ENCODE peak calls at places on chromosomes 16 and 17, in five cellular contexts. T is NCI-H1436 treated with DMSO at 0.1 percent for 48 hours, P is epithelial cell of esophagus, G is hepatic stellate cell, F is AG10803. H is an unnamed sample.

GRCh38 chr17:19867094-19867653 is 562 bp downstream of the ULK2 start:
- DNase-seq in T (peak), P (peak), G (peak), F (peak), H (peak)

GRCh38 chr16:2675714-2676113 is 6.6 kb upstream of the KCTD5 start:
- DNase-seq in T (no peak), P (peak), G (no peak), F (no peak), H (no peak)

GRCh38 chr16:49737541-49737940 is 118.4 kb downstream of the ZNF423 start:
- DNase-seq in T (no peak), P (no peak), G (no peak), F (no peak), H (no peak)

GRCh38 chr16:554640-555413 is 5.4 kb upstream of the PRR35 start:
- DNase-seq in T (no peak), P (peak), G (no peak), F (peak), H (peak)

GRCh38 chr17:63564562-63564961 is 14.3 kb downstream of the DCAF7 start:
- DNase-seq in T (no peak), P (no peak), G (no peak), F (no peak), H (no peak)

GRCh38 chr16:2008009-2008526 is 1.6 kb downstream of the ZNF598 start:
- DNase-seq in T (no peak), P (peak), G (no peak), F (peak), H (peak)

GRCh38 chr17:57523926-57524634 is 221.0 kb downstream of the CCDC182 start:
- DNase-seq in T (no peak), P (peak), G (peak), F (peak), H (peak)

GRCh38 chr17:69445132-69445531 is 30.6 kb downstream of the MAP2K6 start:
- DNase-seq in T (no peak), P (no peak), G (no peak), F (no peak), H (no peak)

GRCh38 chr17:80729016-80729415 is 184.4 kb downstream of the RPTOR start:
- DNase-seq in T (no peak), P (no peak), G (no peak), F (no peak), H (no peak)

GRCh38 chr16:2079991-2080390 is 32.2 kb downstream of the TSC2 start:
- DNase-seq in T (no peak), P (no peak), G (no peak), F (no peak), H (no peak)

GRCh38 chr17:72462814-72463213 is 342.0 kb downstream of the SOX9 start:
- DNase-seq in T (no peak), P (peak), G (no peak), F (no peak), H (peak)

GRCh38 chr17:1907818-1908698 is 78.3 kb downstream of the RPA1 start:
- DNase-seq in T (no peak), P (peak), G (peak), F (peak), H (peak)

GRCh38 chr17:75811174-75811573 is 26.6 kb downstream of the UNK start:
- DNase-seq in T (no peak), P (no peak), G (no peak), F (no peak), H (no peak)

GRCh38 chr17:12288007-12288406 is 267.3 kb downstream of the MAP2K4 start:
- DNase-seq in T (no peak), P (no peak), G (no peak), F (no peak), H (no peak)

GRCh38 chr17:68293490-68294195 is 2.3 kb downstream of the ARSG start:
- DNase-seq in T (no peak), P (no peak), G (no peak), F (no peak), H (no peak)

GRCh38 chr16:80366023-80366422 is 174.8 kb upstream of the DYNLRB2 start:
- DNase-seq in T (no peak), P (peak), G (no peak), F (no peak), H (peak)

GRCh38 chr16:97822-98221 is 19.8 kb downstream of the MPG start:
- DNase-seq in T (no peak), P (peak), G (peak), F (no peak), H (no peak)

H was measured in kidney tubule cell.